ENCODE peak calls at places on chromosomes 11 and 22, in nine cellular contexts. One of them, this sample, is unnamed.

GRCh38 chr11:117513666-117514065 is 186.0 kb downstream of the CEP164 start:
- DNase-seq in mesendoderm: no peak
- DNase-seq in lower lobe of right lung: no peak
- DNase-seq in kidney: no peak
- DNase-seq in heart left ventricle: no peak
- DNase-seq in esophagus squamous epithelium: no peak
- DNase-seq in PC-3: no peak
- DNase-seq in cardiac muscle cell: no peak
- DNase-seq in naive thymus-derived CD4-positive, alpha-beta T cell: no peak
- DNase-seq in this sample: no peak

GRCh38 chr11:3613998-3614741 is 27.6 kb downstream of the ART5 start:
- DNase-seq in mesendoderm: peak; percentile 66
- DNase-seq in lower lobe of right lung: no peak
- DNase-seq in kidney: no peak
- DNase-seq in heart left ventricle: no peak
- DNase-seq in esophagus squamous epithelium: no peak
- DNase-seq in PC-3: no peak
- DNase-seq in cardiac muscle cell: no peak
- DNase-seq in naive thymus-derived CD4-positive, alpha-beta T cell: no peak
- DNase-seq in this sample: no peak

GRCh38 chr22:37744589-37744988 is 47.7 kb downstream of the TRIOBP start:
- DNase-seq in mesendoderm: peak; percentile 26
- DNase-seq in lower lobe of right lung: no peak
- DNase-seq in kidney: no peak
- DNase-seq in heart left ventricle: no peak
- DNase-seq in esophagus squamous epithelium: no peak
- DNase-seq in PC-3: no peak
- DNase-seq in cardiac muscle cell: no peak
- DNase-seq in naive thymus-derived CD4-positive, alpha-beta T cell: no peak
- DNase-seq in this sample: no peak

GRCh38 chr11:2825886-2826678 is 59.5 kb downstream of the CDKN1C start:
- DNase-seq in mesendoderm: peak; percentile 79
- DNase-seq in lower lobe of right lung: peak; percentile 72
- DNase-seq in kidney: peak; percentile 90
- DNase-seq in heart left ventricle: peak; percentile 65
- DNase-seq in esophagus squamous epithelium: no peak
- DNase-seq in PC-3: peak; percentile 88
- DNase-seq in cardiac muscle cell: peak; percentile 98
- DNase-seq in naive thymus-derived CD4-positive, alpha-beta T cell: no peak
- DNase-seq in this sample: peak; percentile 1

GRCh38 chr11:64752106-64752970 is 7.4 kb downstream of the PYGM start:
- DNase-seq in mesendoderm: no peak
- DNase-seq in lower lobe of right lung: no peak
- DNase-seq in kidney: peak; percentile 54
- DNase-seq in heart left ventricle: no peak
- DNase-seq in esophagus squamous epithelium: no peak
- DNase-seq in PC-3: no peak
- DNase-seq in cardiac muscle cell: no peak
- DNase-seq in naive thymus-derived CD4-positive, alpha-beta T cell: no peak
- DNase-seq in this sample: no peak

GRCh38 chr11:96426356-96427103 is 36.7 kb downstream of the JRKL start:
- DNase-seq in mesendoderm: peak; percentile 42
- DNase-seq in lower lobe of right lung: no peak
- DNase-seq in kidney: no peak
- DNase-seq in heart left ventricle: no peak
- DNase-seq in esophagus squamous epithelium: no peak
- DNase-seq in PC-3: peak; percentile 72
- DNase-seq in cardiac muscle cell: peak; percentile 75
- DNase-seq in naive thymus-derived CD4-positive, alpha-beta T cell: peak; percentile 14
- DNase-seq in this sample: peak; percentile 51

GRCh38 chr11:47212938-47213337 is 1.8 kb upstream of the DDB2 start:
- DNase-seq in mesendoderm: no peak
- DNase-seq in lower lobe of right lung: no peak
- DNase-seq in kidney: no peak
- DNase-seq in heart left ventricle: no peak
- DNase-seq in esophagus squamous epithelium: no peak
- DNase-seq in PC-3: no peak
- DNase-seq in cardiac muscle cell: no peak
- DNase-seq in naive thymus-derived CD4-positive, alpha-beta T cell: no peak
- DNase-seq in this sample: no peak

GRCh38 chr11:31826530-31827438 is 15.7 kb upstream of the PAX6 start:
- DNase-seq in mesendoderm: peak; percentile 45
- DNase-seq in lower lobe of right lung: no peak
- DNase-seq in kidney: no peak
- DNase-seq in heart left ventricle: no peak
- DNase-seq in esophagus squamous epithelium: no peak
- DNase-seq in PC-3: no peak
- DNase-seq in cardiac muscle cell: no peak
- DNase-seq in naive thymus-derived CD4-positive, alpha-beta T cell: no peak
- DNase-seq in this sample: no peak

GRCh38 chr11:22441831-22442230 is 103.7 kb downstream of the SLC17A6 start:
- DNase-seq in mesendoderm: no peak
- DNase-seq in lower lobe of right lung: no peak
- DNase-seq in kidney: no peak
- DNase-seq in heart left ventricle: no peak
- DNase-seq in esophagus squamous epithelium: no peak
- DNase-seq in PC-3: no peak
- DNase-seq in cardiac muscle cell: no peak
- DNase-seq in naive thymus-derived CD4-positive, alpha-beta T cell: no peak
- DNase-seq in this sample: no peak

DNA sequence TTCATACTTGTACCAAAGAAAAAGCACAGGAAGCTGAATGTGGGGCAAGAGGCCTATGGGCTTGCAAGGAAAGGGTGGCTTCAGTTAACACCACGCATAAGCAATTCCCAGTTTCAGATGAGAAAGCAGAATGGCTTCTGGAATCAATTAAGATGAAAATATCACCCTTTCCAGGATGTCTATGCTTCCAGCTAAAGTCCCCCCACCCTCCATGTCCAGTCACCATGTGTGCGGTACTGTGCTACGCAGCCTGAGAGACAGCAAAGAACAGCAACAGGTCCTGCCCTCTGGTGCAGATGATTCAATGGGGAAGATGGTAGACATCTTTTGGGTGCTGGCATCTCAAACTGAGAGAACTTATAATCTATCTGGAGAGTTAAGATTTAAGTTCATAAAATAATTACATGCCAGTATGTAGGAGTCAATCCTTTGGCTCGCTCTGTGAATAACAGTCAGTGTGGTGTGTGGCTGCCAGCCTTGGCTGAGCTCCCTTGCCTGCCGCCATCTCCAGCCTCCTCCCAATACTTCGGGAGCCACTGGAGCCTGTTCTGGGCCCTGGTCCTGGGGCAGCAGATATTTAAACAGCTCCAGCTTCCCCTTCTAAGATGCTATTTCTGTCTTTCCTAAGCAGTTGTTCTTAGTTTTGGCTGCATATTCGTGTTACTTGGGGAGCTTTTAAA is 44.5 kb downstream of the ME3 start:
- DNase-seq in mesendoderm: no peak
- DNase-seq in lower lobe of right lung: no peak
- DNase-seq in kidney: no peak
- DNase-seq in heart left ventricle: peak; percentile 42
- DNase-seq in esophagus squamous epithelium: no peak
- DNase-seq in PC-3: no peak
- DNase-seq in cardiac muscle cell: no peak
- DNase-seq in naive thymus-derived CD4-positive, alpha-beta T cell: no peak
- DNase-seq in this sample: no peak
- H3K27ac ChIP-seq in mesendoderm: no peak overlapping the region
- H3K27ac ChIP-seq in lower lobe of right lung: no peak overlapping the region
- H3K27ac ChIP-seq in kidney: no peak overlapping the region
- H3K27ac ChIP-seq in heart left ventricle: peak overlapping the region; percentile 81
- H3K27ac ChIP-seq in esophagus squamous epithelium: peak overlapping the region; percentile 45
- H3K27ac ChIP-seq in PC-3: no peak overlapping the region
- H3K27ac ChIP-seq in cardiac muscle cell: no peak overlapping the region
- H3K27ac ChIP-seq in naive thymus-derived CD4-positive, alpha-beta T cell: no peak overlapping the region
- H3K27ac ChIP-seq in this sample: no peak overlapping the region

GRCh38 chr22:42805998-42806481 is 51.0 kb downstream of the ARFGAP3 start:
- DNase-seq in mesendoderm: no peak
- DNase-seq in lower lobe of right lung: no peak
- DNase-seq in kidney: no peak
- DNase-seq in heart left ventricle: no peak
- DNase-seq in esophagus squamous epithelium: no peak
- DNase-seq in PC-3: no peak
- DNase-seq in cardiac muscle cell: no peak
- DNase-seq in naive thymus-derived CD4-positive, alpha-beta T cell: no peak
- DNase-seq in this sample: no peak
- H3K36me3 ChIP-seq in mesendoderm: peaks cover 2% of the 10 kb centered on the region
- H3K36me3 ChIP-seq in lower lobe of right lung: peaks cover 88% of the 10 kb centered on the region
- H3K36me3 ChIP-seq in kidney: peaks cover 19% of the 10 kb centered on the region
- H3K36me3 ChIP-seq in heart left ventricle: peaks cover 28% of the 10 kb centered on the region
- H3K36me3 ChIP-seq in esophagus squamous epithelium: peaks cover 26% of the 10 kb centered on the region
- H3K36me3 ChIP-seq in PC-3: no peaks in the 10 kb centered on the region
- H3K36me3 ChIP-seq in cardiac muscle cell: peaks cover 41% of the 10 kb centered on the region
- H3K36me3 ChIP-seq in naive thymus-derived CD4-positive, alpha-beta T cell: peaks cover 13% of the 10 kb centered on the region
- H3K36me3 ChIP-seq in this sample: peaks cover 36% of the 10 kb centered on the region

GRCh38 chr22:35835998-35836691 is 118.5 kb downstream of the APOL5 start:
- DNase-seq in mesendoderm: peak; percentile 96
- DNase-seq in lower lobe of right lung: no peak
- DNase-seq in kidney: no peak
- DNase-seq in heart left ventricle: peak; percentile 58
- DNase-seq in esophagus squamous epithelium: no peak
- DNase-seq in PC-3: peak; percentile 80
- DNase-seq in cardiac muscle cell: peak; percentile 91
- DNase-seq in naive thymus-derived CD4-positive, alpha-beta T cell: no peak
- DNase-seq in this sample: no peak
- H3K4me3 ChIP-seq in mesendoderm: no peak overlapping the region
- H3K4me3 ChIP-seq in lower lobe of right lung: peak overlapping the region; percentile 46
- H3K4me3 ChIP-seq in kidney: peak overlapping the region; percentile 54
- H3K4me3 ChIP-seq in heart left ventricle: peak overlapping the region; percentile 17
- H3K4me3 ChIP-seq in esophagus squamous epithelium: no peak overlapping the region
- H3K4me3 ChIP-seq in PC-3: peak overlapping the region; percentile 83
- H3K4me3 ChIP-seq in cardiac muscle cell: peak overlapping the region; percentile 90
- H3K4me3 ChIP-seq in naive thymus-derived CD4-positive, alpha-beta T cell: no peak overlapping the region
- H3K4me3 ChIP-seq in this sample: no peak overlapping the region

GRCh38 chr11:44753965-44754645 is 27.3 kb downstream of the TSPAN18 start:
- DNase-seq in mesendoderm: no peak
- DNase-seq in lower lobe of right lung: no peak
- DNase-seq in kidney: no peak
- DNase-seq in heart left ventricle: no peak
- DNase-seq in esophagus squamous epithelium: no peak
- DNase-seq in PC-3: no peak
- DNase-seq in cardiac muscle cell: no peak
- DNase-seq in naive thymus-derived CD4-positive, alpha-beta T cell: no peak
- DNase-seq in this sample: no peak
- H3K27ac ChIP-seq in mesendoderm: no peak overlapping the region
- H3K27ac ChIP-seq in lower lobe of right lung: no peak overlapping the region
- H3K27ac ChIP-seq in kidney: no peak overlapping the region
- H3K27ac ChIP-seq in heart left ventricle: no peak overlapping the region
- H3K27ac ChIP-seq in esophagus squamous epithelium: peak overlapping the region; percentile 17
- H3K27ac ChIP-seq in PC-3: no peak overlapping the region
- H3K27ac ChIP-seq in cardiac muscle cell: no peak overlapping the region
- H3K27ac ChIP-seq in naive thymus-derived CD4-positive, alpha-beta T cell: no peak overlapping the region
- H3K27ac ChIP-seq in this sample: no peak overlapping the region

DNA sequence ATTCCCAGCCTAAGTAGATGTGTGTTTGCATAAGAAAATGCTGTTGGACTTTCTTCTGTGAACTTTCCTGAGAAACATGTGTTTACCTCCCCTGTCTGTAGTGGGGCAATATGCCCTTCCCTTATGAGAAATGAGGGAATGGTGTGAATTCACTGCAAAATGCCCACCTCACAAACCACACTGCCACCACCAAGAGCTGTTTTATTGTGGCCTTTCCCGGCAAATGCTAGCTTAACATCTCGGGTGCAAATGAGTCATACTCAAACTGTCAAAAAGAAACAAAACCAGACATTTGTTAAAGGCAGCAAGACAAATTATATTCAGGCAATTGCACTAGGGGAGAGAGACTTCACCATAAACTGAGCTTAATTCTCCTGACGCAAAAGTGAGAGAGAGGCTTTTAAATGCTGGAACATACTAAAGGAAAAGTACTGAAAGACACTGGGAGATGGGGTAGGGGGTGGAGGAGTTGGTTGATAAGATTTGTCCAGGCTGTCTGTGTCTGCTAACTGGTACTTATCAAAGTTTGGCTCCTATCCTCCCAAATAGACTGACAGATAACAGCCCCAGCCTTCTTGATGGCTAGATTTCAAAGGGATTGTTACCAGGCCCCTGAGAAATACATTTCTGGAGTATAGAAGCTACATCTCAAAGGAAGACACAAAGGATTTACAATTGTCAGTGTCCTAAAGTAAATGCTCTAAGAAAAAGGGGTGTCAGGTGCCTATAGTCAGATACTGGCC is 70.8 kb upstream of the OR5AK2 start:
- DNase-seq in mesendoderm: peak; percentile 3
- DNase-seq in lower lobe of right lung: no peak
- DNase-seq in kidney: no peak
- DNase-seq in heart left ventricle: no peak
- DNase-seq in esophagus squamous epithelium: no peak
- DNase-seq in PC-3: no peak
- DNase-seq in cardiac muscle cell: no peak
- DNase-seq in naive thymus-derived CD4-positive, alpha-beta T cell: no peak
- DNase-seq in this sample: no peak
- H3K36me3 ChIP-seq in mesendoderm: no peaks in the 10 kb centered on the region
- H3K36me3 ChIP-seq in lower lobe of right lung: no peaks in the 10 kb centered on the region
- H3K36me3 ChIP-seq in kidney: no peaks in the 10 kb centered on the region
- H3K36me3 ChIP-seq in heart left ventricle: no peaks in the 10 kb centered on the region
- H3K36me3 ChIP-seq in esophagus squamous epithelium: no peaks in the 10 kb centered on the region
- H3K36me3 ChIP-seq in PC-3: no peaks in the 10 kb centered on the region
- H3K36me3 ChIP-seq in cardiac muscle cell: no peaks in the 10 kb centered on the region
- H3K36me3 ChIP-seq in naive thymus-derived CD4-positive, alpha-beta T cell: no peaks in the 10 kb centered on the region
- H3K36me3 ChIP-seq in this sample: no peaks in the 10 kb centered on the region

GRCh38 chr11:97854877-97855276 is 1165.9 kb upstream of the CNTN5 start:
- DNase-seq in mesendoderm: no peak
- DNase-seq in lower lobe of right lung: no peak
- DNase-seq in kidney: no peak
- DNase-seq in heart left ventricle: no peak
- DNase-seq in esophagus squamous epithelium: no peak
- DNase-seq in PC-3: no peak
- DNase-seq in cardiac muscle cell: no peak
- DNase-seq in naive thymus-derived CD4-positive, alpha-beta T cell: no peak
- DNase-seq in this sample: no peak

GRCh38 chr11:97862021-97862420 is 1158.7 kb upstream of the CNTN5 start:
- DNase-seq in mesendoderm: no peak
- DNase-seq in lower lobe of right lung: no peak
- DNase-seq in kidney: no peak
- DNase-seq in heart left ventricle: no peak
- DNase-seq in esophagus squamous epithelium: no peak
- DNase-seq in PC-3: no peak
- DNase-seq in cardiac muscle cell: no peak
- DNase-seq in naive thymus-derived CD4-positive, alpha-beta T cell: no peak
- DNase-seq in this sample: no peak

GRCh38 chr11:97856666-97857065 is 1164.1 kb upstream of the CNTN5 start:
- DNase-seq in mesendoderm: peak; percentile 74
- DNase-seq in lower lobe of right lung: no peak
- DNase-seq in kidney: no peak
- DNase-seq in heart left ventricle: no peak
- DNase-seq in esophagus squamous epithelium: no peak
- DNase-seq in PC-3: no peak
- DNase-seq in cardiac muscle cell: no peak
- DNase-seq in naive thymus-derived CD4-positive, alpha-beta T cell: no peak
- DNase-seq in this sample: no peak

GRCh38 chr11:97865424-97866012 is 1155.2 kb upstream of the CNTN5 start:
- DNase-seq in mesendoderm: no peak
- DNase-seq in lower lobe of right lung: no peak
- DNase-seq in kidney: no peak
- DNase-seq in heart left ventricle: no peak
- DNase-seq in esophagus squamous epithelium: no peak
- DNase-seq in PC-3: no peak
- DNase-seq in cardiac muscle cell: no peak
- DNase-seq in naive thymus-derived CD4-positive, alpha-beta T cell: no peak
- DNase-seq in this sample: no peak

GRCh38 chr11:97860237-97860636 is 1160.5 kb upstream of the CNTN5 start:
- DNase-seq in mesendoderm: no peak
- DNase-seq in lower lobe of right lung: no peak
- DNase-seq in kidney: no peak
- DNase-seq in heart left ventricle: no peak
- DNase-seq in esophagus squamous epithelium: no peak
- DNase-seq in PC-3: no peak
- DNase-seq in cardiac muscle cell: peak; percentile 45
- DNase-seq in naive thymus-derived CD4-positive, alpha-beta T cell: no peak
- DNase-seq in this sample: no peak
- H3K4me3 ChIP-seq in mesendoderm: no peak overlapping the region
- H3K4me3 ChIP-seq in lower lobe of right lung: no peak overlapping the region
- H3K4me3 ChIP-seq in kidney: no peak overlapping the region
- H3K4me3 ChIP-seq in heart left ventricle: no peak overlapping the region
- H3K4me3 ChIP-seq in esophagus squamous epithelium: no peak overlapping the region
- H3K4me3 ChIP-seq in PC-3: no peak overlapping the region
- H3K4me3 ChIP-seq in cardiac muscle cell: no peak overlapping the region
- H3K4me3 ChIP-seq in naive thymus-derived CD4-positive, alpha-beta T cell: no peak overlapping the region
- H3K4me3 ChIP-seq in this sample: no peak overlapping the region

This sample was measured in CD4-positive, alpha-beta memory T cell.